ENCODE peak calls at places on chromosomes 7 and 10, in four cellular contexts. One of them, this sample, is unnamed.

GRCh38 chr10:88194041-88194887 is 330.8 kb downstream of the PTEN start:
- DNase-seq in right cardiac atrium: no peak
- DNase-seq in AG08396: no peak
- DNase-seq in cerebellar cortex: no peak
- DNase-seq in this sample: peak; percentile 73

GRCh38 chr7:74619235-74619860 is 38.2 kb upstream of the GTF2I start:
- DNase-seq in right cardiac atrium: no peak
- DNase-seq in AG08396: no peak
- DNase-seq in cerebellar cortex: peak; percentile 90
- DNase-seq in this sample: no peak

GRCh38 chr7:154827007-154827406 is 175.9 kb downstream of the PAXIP1 start:
- DNase-seq in right cardiac atrium: no peak
- DNase-seq in AG08396: no peak
- DNase-seq in cerebellar cortex: no peak
- DNase-seq in this sample: no peak

GRCh38 chr7:144738708-144739314 is 97.0 kb downstream of the TPK1 start:
- DNase-seq in right cardiac atrium: no peak
- DNase-seq in AG08396: peak; percentile 1
- DNase-seq in cerebellar cortex: peak; percentile 9
- DNase-seq in this sample: peak; percentile 57

GRCh38 chr10:29583674-29584073 is 51.1 kb downstream of the SVIL start:
- DNase-seq in right cardiac atrium: no peak
- DNase-seq in AG08396: no peak
- DNase-seq in cerebellar cortex: no peak
- DNase-seq in this sample: peak; percentile 20

GRCh38 chr7:47982610-47983009 is 3.2 kb upstream of the HUS1 start:
- DNase-seq in right cardiac atrium: no peak
- DNase-seq in AG08396: no peak
- DNase-seq in cerebellar cortex: peak; percentile 24
- DNase-seq in this sample: peak; percentile 32

GRCh38 chr7:94509264-94509878 is at the start of gene CASD1:
- DNase-seq in right cardiac atrium: peak; percentile 89
- DNase-seq in AG08396: peak; percentile 35
- DNase-seq in cerebellar cortex: peak; percentile 42
- DNase-seq in this sample: no peak

GRCh38 chr10:33155720-33156638 is 178.5 kb downstream of the NRP1 start:
- DNase-seq in right cardiac atrium: no peak
- DNase-seq in AG08396: peak; percentile 73
- DNase-seq in cerebellar cortex: peak; percentile 21
- DNase-seq in this sample: peak; percentile 91

GRCh38 chr7:45919947-45920542 is 1.0 kb downstream of the IGFBP3 start:
- DNase-seq in right cardiac atrium: no peak
- DNase-seq in AG08396: no peak
- DNase-seq in cerebellar cortex: no peak
- DNase-seq in this sample: no peak

GRCh38 chr10:10777279-10777678 is 240.4 kb upstream of the CELF2 start:
- DNase-seq in right cardiac atrium: no peak
- DNase-seq in AG08396: no peak
- DNase-seq in cerebellar cortex: no peak
- DNase-seq in this sample: no peak

GRCh38 chr7:114086906-114087651 is 168.3 kb upstream of the PPP1R3A start:
- DNase-seq in right cardiac atrium: peak; percentile 35
- DNase-seq in AG08396: peak; percentile 41
- DNase-seq in cerebellar cortex: no peak
- DNase-seq in this sample: peak; percentile 27

GRCh38 chr10:98910048-98910447 is 325.6 kb downstream of the HPSE2 start:
- DNase-seq in right cardiac atrium: no peak
- DNase-seq in AG08396: no peak
- DNase-seq in cerebellar cortex: no peak
- DNase-seq in this sample: no peak

GRCh38 chr7:64359543-64359942 is 45.8 kb downstream of the ZNF736 start:
- DNase-seq in right cardiac atrium: no peak
- DNase-seq in AG08396: no peak
- DNase-seq in cerebellar cortex: no peak
- DNase-seq in this sample: no peak

GRCh38 chr10:33815776-33816175 is 481.3 kb upstream of the NRP1 start:
- DNase-seq in right cardiac atrium: no peak
- DNase-seq in AG08396: no peak
- DNase-seq in cerebellar cortex: no peak
- DNase-seq in this sample: no peak